ENCODE peak calls at places on chromosomes 4 and X, in nine cellular contexts. One of them, this sample, is unnamed.

GRCh38 chrX:44428989-44429627 is 85.6 kb upstream of the EFHC2 start:
- DNase-seq in neural crest cell: no peak
- DNase-seq in cardiac fibroblast: no peak
- DNase-seq in stomach: no peak
- DNase-seq in fibroblast of pulmonary artery: no peak
- DNase-seq in lower leg skin: no peak
- DNase-seq in mucosa of descending colon: no peak
- DNase-seq in fibroblast of mammary gland: no peak
- DNase-seq in HCT116: no peak
- DNase-seq in this sample: no peak

GRCh38 chrX:11611965-11612364 is 53.8 kb downstream of the ARHGAP6 start:
- DNase-seq in fibroblast of mammary gland: no peak
- DNase-seq in lower leg skin: no peak
- DNase-seq in stomach: no peak
- DNase-seq in cardiac fibroblast: no peak
- DNase-seq in HCT116: no peak
- DNase-seq in fibroblast of pulmonary artery: no peak
- DNase-seq in neural crest cell: no peak
- DNase-seq in mucosa of descending colon: no peak
- DNase-seq in this sample: no peak

GRCh38 chrX:147917700-147918694 is 6.3 kb downstream of the FMR1 start:
- DNase-seq in neural crest cell: no peak
- DNase-seq in lower leg skin: no peak
- DNase-seq in fibroblast of pulmonary artery: peak; percentile 6
- DNase-seq in HCT116: no peak
- DNase-seq in mucosa of descending colon: no peak
- DNase-seq in stomach: no peak
- DNase-seq in fibroblast of mammary gland: peak; percentile 66
- DNase-seq in cardiac fibroblast: peak; percentile 8
- DNase-seq in this sample: peak; percentile 24

GRCh38 chr4:171629182-171629581 is 184.0 kb upstream of the GALNTL6 start:
- DNase-seq in HCT116: no peak
- DNase-seq in fibroblast of mammary gland: no peak
- DNase-seq in neural crest cell: no peak
- DNase-seq in cardiac fibroblast: no peak
- DNase-seq in lower leg skin: no peak
- DNase-seq in fibroblast of pulmonary artery: no peak
- DNase-seq in mucosa of descending colon: no peak
- DNase-seq in stomach: no peak
- DNase-seq in this sample: no peak

GRCh38 chrX:130799393-130799792 is 103.6 kb downstream of the ENOX2 start:
- DNase-seq in fibroblast of mammary gland: peak; percentile 55
- DNase-seq in fibroblast of pulmonary artery: peak; percentile 14
- DNase-seq in mucosa of descending colon: no peak
- DNase-seq in cardiac fibroblast: peak; percentile 12
- DNase-seq in HCT116: no peak
- DNase-seq in lower leg skin: no peak
- DNase-seq in neural crest cell: no peak
- DNase-seq in stomach: no peak
- DNase-seq in this sample: no peak

GRCh38 chr4:67558493-67558892 is at the start of gene STAP1:
- DNase-seq in cardiac fibroblast: no peak
- DNase-seq in neural crest cell: no peak
- DNase-seq in fibroblast of mammary gland: no peak
- DNase-seq in mucosa of descending colon: peak; percentile 26
- DNase-seq in stomach: no peak
- DNase-seq in fibroblast of pulmonary artery: no peak
- DNase-seq in lower leg skin: no peak
- DNase-seq in HCT116: no peak
- DNase-seq in this sample: no peak

GRCh38 chrX:69616520-69617203 is 749 bp downstream of the EDA start:
- DNase-seq in neural crest cell: peak; percentile 5
- DNase-seq in fibroblast of mammary gland: no peak
- DNase-seq in fibroblast of pulmonary artery: peak; percentile 10
- DNase-seq in lower leg skin: peak; percentile 13
- DNase-seq in stomach: peak; percentile 25
- DNase-seq in HCT116: no peak
- DNase-seq in cardiac fibroblast: peak; percentile 17
- DNase-seq in mucosa of descending colon: peak; percentile 12
- DNase-seq in this sample: no peak

GRCh38 chrX:40105016-40105790 is 7.4 kb upstream of the BCOR start:
- DNase-seq in fibroblast of pulmonary artery: no peak
- DNase-seq in mucosa of descending colon: peak; percentile 42
- DNase-seq in stomach: no peak
- DNase-seq in fibroblast of mammary gland: no peak
- DNase-seq in cardiac fibroblast: peak; percentile 37
- DNase-seq in lower leg skin: no peak
- DNase-seq in neural crest cell: no peak
- DNase-seq in HCT116: no peak
- DNase-seq in this sample: peak; percentile 70

GRCh38 chr4:156547439-156547838 is 424.2 kb downstream of the PDGFC start:
- DNase-seq in lower leg skin: no peak
- DNase-seq in neural crest cell: no peak
- DNase-seq in cardiac fibroblast: peak; percentile 82
- DNase-seq in stomach: no peak
- DNase-seq in fibroblast of pulmonary artery: peak; percentile 87
- DNase-seq in fibroblast of mammary gland: peak; percentile 95
- DNase-seq in HCT116: no peak
- DNase-seq in mucosa of descending colon: no peak
- DNase-seq in this sample: no peak

GRCh38 chr4:145044341-145044740 is 53.7 kb downstream of the ANAPC10 start:
- DNase-seq in stomach: no peak
- DNase-seq in fibroblast of mammary gland: peak; percentile 37
- DNase-seq in neural crest cell: no peak
- DNase-seq in HCT116: no peak
- DNase-seq in cardiac fibroblast: no peak
- DNase-seq in mucosa of descending colon: no peak
- DNase-seq in fibroblast of pulmonary artery: no peak
- DNase-seq in lower leg skin: no peak
- DNase-seq in this sample: no peak

GRCh38 chr4:11039494-11040142 is 355.1 kb upstream of the CLNK start:
- DNase-seq in cardiac fibroblast: no peak
- DNase-seq in lower leg skin: no peak
- DNase-seq in mucosa of descending colon: no peak
- DNase-seq in stomach: no peak
- DNase-seq in neural crest cell: no peak
- DNase-seq in fibroblast of mammary gland: no peak
- DNase-seq in fibroblast of pulmonary artery: no peak
- DNase-seq in HCT116: no peak
- DNase-seq in this sample: no peak

GRCh38 chr4:52873191-52873590 is 11.1 kb downstream of the RASL11B start:
- DNase-seq in HCT116: peak; percentile 13
- DNase-seq in lower leg skin: no peak
- DNase-seq in stomach: peak; percentile 28
- DNase-seq in neural crest cell: no peak
- DNase-seq in fibroblast of pulmonary artery: no peak
- DNase-seq in cardiac fibroblast: no peak
- DNase-seq in mucosa of descending colon: peak; percentile 55
- DNase-seq in fibroblast of mammary gland: no peak
- DNase-seq in this sample: no peak

GRCh38 chrX:71997320-71997719 is 86.7 kb downstream of the NHSL2 start:
- DNase-seq in stomach: no peak
- DNase-seq in cardiac fibroblast: peak; percentile 38
- DNase-seq in fibroblast of pulmonary artery: peak; percentile 20
- DNase-seq in HCT116: no peak
- DNase-seq in mucosa of descending colon: no peak
- DNase-seq in neural crest cell: no peak
- DNase-seq in fibroblast of mammary gland: no peak
- DNase-seq in lower leg skin: no peak
- DNase-seq in this sample: no peak

GRCh38 chrX:107596651-107597050 is 31.7 kb upstream of the PRPS1 start:
- DNase-seq in neural crest cell: no peak
- DNase-seq in HCT116: no peak
- DNase-seq in stomach: no peak
- DNase-seq in mucosa of descending colon: no peak
- DNase-seq in cardiac fibroblast: no peak
- DNase-seq in lower leg skin: no peak
- DNase-seq in fibroblast of mammary gland: no peak
- DNase-seq in fibroblast of pulmonary artery: no peak
- DNase-seq in this sample: no peak

GRCh38 chr4:90328558-90328957 is 201.4 kb downstream of the CCSER1 start:
- DNase-seq in cardiac fibroblast: peak; percentile 67
- DNase-seq in stomach: no peak
- DNase-seq in neural crest cell: peak; percentile 9
- DNase-seq in fibroblast of pulmonary artery: peak; percentile 42
- DNase-seq in lower leg skin: no peak
- DNase-seq in fibroblast of mammary gland: peak; percentile 24
- DNase-seq in mucosa of descending colon: peak; percentile 37
- DNase-seq in HCT116: peak; percentile 44
- DNase-seq in this sample: no peak

DNA sequence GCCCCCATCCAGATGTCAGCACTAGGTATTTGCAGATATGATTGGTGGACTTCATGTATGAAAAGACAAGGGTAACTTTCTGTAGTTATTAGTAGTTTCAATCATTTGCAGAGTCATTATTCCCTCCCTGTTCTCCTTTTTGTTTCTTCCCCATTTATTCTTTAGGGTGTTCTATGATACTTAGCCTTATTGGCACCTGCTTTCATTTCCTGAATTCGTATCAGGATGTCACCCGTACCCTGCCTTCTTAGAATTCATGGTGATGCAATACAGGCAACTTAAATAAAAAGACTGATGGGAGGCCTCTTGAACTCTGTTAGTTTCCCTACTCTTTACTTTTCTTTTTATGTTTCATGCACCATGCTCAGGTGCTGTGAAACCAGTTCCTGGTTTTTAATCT is 24.2 kb downstream of the MAGED1 start:
- DNase-seq in neural crest cell: no peak
- DNase-seq in fibroblast of mammary gland: no peak
- DNase-seq in lower leg skin: no peak
- DNase-seq in HCT116: no peak
- DNase-seq in mucosa of descending colon: no peak
- DNase-seq in fibroblast of pulmonary artery: no peak
- DNase-seq in cardiac fibroblast: no peak
- DNase-seq in stomach: no peak
- DNase-seq in this sample: no peak
- TF ChIP-seq CTCF in neural crest cell: no peak
- TF ChIP-seq CTCF in fibroblast of mammary gland: no peak
- TF ChIP-seq CTCF in lower leg skin: no peak
- TF ChIP-seq CTCF in HCT116: no peak
- TF ChIP-seq CTCF in mucosa of descending colon: no peak
- TF ChIP-seq CTCF in fibroblast of pulmonary artery: no peak
- TF ChIP-seq CTCF in cardiac fibroblast: no peak
- TF ChIP-seq CTCF in stomach: no peak
- TF ChIP-seq CTCF in this sample: no peak

DNA sequence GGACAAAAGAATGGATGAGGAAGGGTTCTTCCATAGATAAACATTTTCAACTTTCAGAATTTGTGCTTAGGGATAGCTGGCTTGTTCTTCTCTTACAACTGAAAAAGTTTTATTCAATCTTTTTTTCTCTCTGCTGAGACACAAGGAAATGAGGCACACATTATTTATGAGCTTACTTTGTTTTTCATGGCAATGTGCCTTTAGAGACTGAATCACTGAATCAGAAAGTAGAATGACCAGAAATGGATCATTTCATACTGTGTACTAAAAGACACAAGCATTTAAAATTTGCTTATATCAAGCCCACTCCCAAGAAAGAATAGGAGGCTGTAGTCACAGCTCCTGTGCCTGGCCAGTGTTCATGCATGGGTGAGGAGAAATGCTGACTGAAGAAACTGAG is 413.7 kb downstream of the RAPGEF2 start:
- DNase-seq in cardiac fibroblast: peak; percentile 30
- DNase-seq in HCT116: no peak
- DNase-seq in lower leg skin: no peak
- DNase-seq in mucosa of descending colon: no peak
- DNase-seq in neural crest cell: no peak
- DNase-seq in stomach: no peak
- DNase-seq in fibroblast of pulmonary artery: peak; percentile 44
- DNase-seq in fibroblast of mammary gland: peak; percentile 65
- DNase-seq in this sample: no peak
- TF ChIP-seq CTCF in cardiac fibroblast: no peak
- TF ChIP-seq CTCF in HCT116: no peak
- TF ChIP-seq CTCF in lower leg skin: no peak
- TF ChIP-seq CTCF in mucosa of descending colon: no peak
- TF ChIP-seq CTCF in neural crest cell: no peak
- TF ChIP-seq CTCF in stomach: no peak
- TF ChIP-seq CTCF in fibroblast of pulmonary artery: no peak
- TF ChIP-seq CTCF in fibroblast of mammary gland: no peak
- TF ChIP-seq CTCF in this sample: no peak

GRCh38 chr4:64156253-64156652 is 253.0 kb downstream of the TECRL start:
- DNase-seq in stomach: no peak
- DNase-seq in HCT116: no peak
- DNase-seq in neural crest cell: no peak
- DNase-seq in fibroblast of pulmonary artery: no peak
- DNase-seq in cardiac fibroblast: no peak
- DNase-seq in lower leg skin: no peak
- DNase-seq in mucosa of descending colon: no peak
- DNase-seq in fibroblast of mammary gland: no peak
- DNase-seq in this sample: no peak
- TF ChIP-seq CTCF in stomach: no peak
- TF ChIP-seq CTCF in HCT116: no peak
- TF ChIP-seq CTCF in neural crest cell: no peak
- TF ChIP-seq CTCF in fibroblast of pulmonary artery: no peak
- TF ChIP-seq CTCF in cardiac fibroblast: no peak
- TF ChIP-seq CTCF in lower leg skin: no peak
- TF ChIP-seq CTCF in mucosa of descending colon: no peak
- TF ChIP-seq CTCF in fibroblast of mammary gland: no peak
- TF ChIP-seq CTCF in this sample: no peak

GRCh38 chr4:88526221-88526815 is 2.7 kb upstream of the PYURF start:
- DNase-seq in cardiac fibroblast: peak; percentile 5
- DNase-seq in stomach: no peak
- DNase-seq in mucosa of descending colon: no peak
- DNase-seq in lower leg skin: no peak
- DNase-seq in neural crest cell: no peak
- DNase-seq in HCT116: no peak
- DNase-seq in fibroblast of pulmonary artery: peak; percentile 17
- DNase-seq in fibroblast of mammary gland: peak; percentile 34
- DNase-seq in this sample: peak; percentile 31

GRCh38 chr4:88531549-88531948 is 8.0 kb upstream of the PYURF start:
- DNase-seq in fibroblast of mammary gland: peak; percentile 43
- DNase-seq in lower leg skin: no peak
- DNase-seq in neural crest cell: no peak
- DNase-seq in stomach: no peak
- DNase-seq in mucosa of descending colon: no peak
- DNase-seq in cardiac fibroblast: no peak
- DNase-seq in fibroblast of pulmonary artery: no peak
- DNase-seq in HCT116: no peak
- DNase-seq in this sample: no peak

GRCh38 chr4:88533088-88533790 is 9.7 kb upstream of the PYURF start:
- DNase-seq in HCT116: no peak
- DNase-seq in mucosa of descending colon: no peak
- DNase-seq in fibroblast of mammary gland: peak; percentile 96
- DNase-seq in cardiac fibroblast: peak; percentile 8
- DNase-seq in fibroblast of pulmonary artery: peak; percentile 23
- DNase-seq in stomach: no peak
- DNase-seq in lower leg skin: no peak
- DNase-seq in neural crest cell: no peak
- DNase-seq in this sample: no peak

GRCh38 chr4:88527787-88528186 is 4.2 kb upstream of the PYURF start:
- DNase-seq in lower leg skin: no peak
- DNase-seq in neural crest cell: no peak
- DNase-seq in HCT116: no peak
- DNase-seq in mucosa of descending colon: no peak
- DNase-seq in cardiac fibroblast: no peak
- DNase-seq in fibroblast of pulmonary artery: no peak
- DNase-seq in fibroblast of mammary gland: no peak
- DNase-seq in stomach: no peak
- DNase-seq in this sample: peak; percentile 27

DNA sequence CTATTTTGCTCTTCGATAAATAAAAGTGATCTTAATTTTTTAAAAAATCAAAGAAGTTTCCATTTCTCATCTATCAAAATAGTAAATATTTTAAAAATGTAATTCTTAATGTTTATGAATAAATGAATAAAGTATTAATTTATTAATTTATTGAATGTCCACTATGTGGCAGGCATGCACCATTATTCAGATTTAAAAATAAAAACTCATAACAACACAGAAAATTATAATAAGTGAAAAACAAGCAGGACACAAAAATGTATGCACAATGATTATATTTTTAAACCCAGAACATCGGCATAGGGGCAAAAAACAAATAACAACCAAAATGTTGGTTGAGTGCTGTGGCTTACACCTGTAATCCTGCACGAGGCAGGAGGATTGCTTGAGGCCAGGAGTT is 5.3 kb upstream of the PYURF start:
- DNase-seq in stomach: no peak
- DNase-seq in neural crest cell: no peak
- DNase-seq in fibroblast of mammary gland: no peak
- DNase-seq in mucosa of descending colon: no peak
- DNase-seq in lower leg skin: no peak
- DNase-seq in HCT116: no peak
- DNase-seq in cardiac fibroblast: peak; percentile 20
- DNase-seq in fibroblast of pulmonary artery: peak; percentile 33
- DNase-seq in this sample: no peak
- TF ChIP-seq CTCF in stomach: no peak
- TF ChIP-seq CTCF in neural crest cell: peak; percentile 47
- TF ChIP-seq CTCF in fibroblast of mammary gland: no peak
- TF ChIP-seq CTCF in mucosa of descending colon: no peak
- TF ChIP-seq CTCF in lower leg skin: no peak
- TF ChIP-seq CTCF in HCT116: no peak
- TF ChIP-seq CTCF in cardiac fibroblast: peak; percentile 3
- TF ChIP-seq CTCF in fibroblast of pulmonary artery: no peak
- TF ChIP-seq CTCF in this sample: no peak

This sample was measured in GM13977.